ENCODE peak calls at places on chromosomes 3 and 15, in seven cellular contexts. J is colonic mucosa, F is Peyer's patch, G is left ventricle myocardium inferior, D is ovary, A is psoas muscle, Z is heart left ventricle. I is an unnamed sample. For H3K4me1 and H3K9me3, the result is how much of the 10 kb centered on the place peaks cover.

GRCh38 chr3:122415104-122415744 is 638 bp downstream of the WDR5B start:
- DNase-seq in G (no peak), Z (no peak), D (no peak), J (peak), F (no peak), A (peak), I (peak)

GRCh38 chr3:123781571-123782275 is 102.4 kb downstream of the MYLK start:
- DNase-seq in D (no peak), Z (no peak), J (no peak), G (no peak), F (no peak), A (no peak), I (no peak)

GRCh38 chr3:127475975-127476374 is 114.6 kb downstream of the TPRA1 start:
- DNase-seq in F (no peak), G (no peak), J (no peak), Z (no peak), D (no peak), A (no peak), I (no peak)

GRCh38 chr3:61667417-61668213 is 106.2 kb downstream of the PTPRG start:
- DNase-seq in J (no peak), A (no peak), F (no peak), G (no peak), Z (no peak), D (no peak), I (no peak)

GRCh38 chr3:21665444-21665843 is 85.6 kb downstream of the ZNF385D start:
- DNase-seq in A (no peak), J (no peak), G (no peak), F (no peak), D (no peak), Z (no peak), I (no peak)

GRCh38 chr3:169390741-169391300 is 272.7 kb downstream of the MECOM start:
- DNase-seq in D (no peak), A (no peak), J (no peak), G (no peak), Z (no peak), F (no peak), I (no peak)

GRCh38 chr3:73045391-73045790 is 16.1 kb upstream of the EBLN2 start:
- DNase-seq in G (no peak), Z (no peak), J (no peak), F (no peak), A (no peak), D (no peak), I (no peak)

GRCh38 chr3:151219056-151219455 is 16.0 kb upstream of the GPR171 start:
- DNase-seq in Z (no peak), J (no peak), A (no peak), F (no peak), D (no peak), G (no peak), I (no peak)

GRCh38 chr3:32374788-32375595 is 16.7 kb upstream of the CMTM7 start:
- DNase-seq in Z (peak), A (no peak), J (peak), G (no peak), D (no peak), F (no peak), I (peak)

GRCh38 chr3:15974647-15975046 is 176.9 kb upstream of the ANKRD28 start:
- DNase-seq in Z (no peak), A (no peak), D (no peak), F (no peak), G (no peak), J (no peak), I (no peak)

GRCh38 chr3:190378240-190378891 is 9.6 kb upstream of the CLDN16 start:
- DNase-seq in G (no peak), J (no peak), A (peak), F (no peak), D (no peak), Z (no peak), I (no peak)

GRCh38 chr3:18195836-18196235 is 229.3 kb downstream of the SATB1 start:
- DNase-seq in G (no peak), D (no peak), J (no peak), F (no peak), A (no peak), Z (no peak), I (no peak)

GRCh38 chr3:142028174-142028833 is 121.0 kb downstream of the TFDP2 start:
- DNase-seq in A (no peak), D (no peak), Z (peak), G (no peak), F (no peak), J (peak), I (peak)

GRCh38 chr15:72785452-72786243 is 2.1 kb upstream of the ADPGK start:
- DNase-seq in J (no peak), D (no peak), F (no peak), A (peak), G (no peak), Z (no peak), I (no peak)

GRCh38 chr3:124510290-124510689 is 220.0 kb upstream of the UMPS start:
- DNase-seq in A (no peak), G (no peak), J (no peak), F (no peak), D (no peak), Z (no peak), I (no peak)

GRCh38 chr3:81958967-81959625 is 197.7 kb upstream of the GBE1 start:
- DNase-seq in Z (no peak), G (no peak), A (no peak), D (no peak), F (no peak), J (no peak), I (no peak)

GRCh38 chr15:55627730-55628368 is 39.7 kb upstream of the PYGO1 start:
- DNase-seq in G (no peak), F (no peak), A (peak), Z (no peak), J (no peak), D (no peak), I (no peak)

GRCh38 chr15:48871536-48871935 is 6.4 kb upstream of the EID1 start:
- DNase-seq in F (no peak), J (no peak), Z (no peak), D (no peak), G (no peak), A (no peak), I (no peak)

GRCh38 chr3:189720746-189721426 is 89.7 kb downstream of the TP63 start:
- DNase-seq in J (no peak), F (no peak), A (no peak), D (no peak), G (no peak), Z (no peak), I (no peak)

GRCh38 chr3:61311044-61311443 is 59.8 kb upstream of the FHIT start:
- DNase-seq in D (no peak), J (no peak), Z (no peak), G (no peak), A (no peak), F (no peak), I (no peak)

GRCh38 chr3:161349529-161350278 is 21.6 kb downstream of the SPTSSB start:
- DNase-seq in Z (no peak), J (no peak), D (no peak), A (no peak), F (no peak), G (no peak), I (no peak)

GRCh38 chr15:74460903-74461846 is at the start of gene UBL7:
- DNase-seq in D (peak), J (peak), A (peak), G (peak), Z (peak), F (peak), I (peak)
- TF ChIP-seq CTCF in D (no peak), J (no peak), A (no peak), G (peak), Z (no peak), F (peak), I (no peak)

DNA sequence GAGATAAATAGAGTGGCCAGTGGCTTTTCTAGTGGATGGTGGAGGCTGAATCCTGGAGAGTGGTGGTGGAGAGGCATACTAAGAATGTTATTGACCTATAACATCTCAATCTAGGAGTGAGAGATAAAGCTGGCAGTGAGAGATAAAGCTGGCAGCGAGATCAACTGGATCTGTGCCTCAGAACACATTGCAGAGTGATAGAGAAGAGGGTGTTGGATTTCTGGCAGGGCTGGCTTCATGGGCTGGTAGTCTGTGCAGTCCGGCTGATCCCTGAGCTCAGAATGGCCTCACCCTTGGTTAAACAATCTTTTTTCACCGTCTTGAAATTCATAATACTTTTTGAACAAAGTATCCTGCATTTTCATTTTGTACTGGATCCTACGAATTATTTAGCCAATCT is 221.2 kb downstream of the NLGN1 start:
- DNase-seq in J (no peak), Z (peak), F (no peak), A (no peak), G (peak), D (no peak), I (peak)
- H3K4me1 ChIP-seq in J (under half), Z (under half), F (under half), A (under half), G (under half), D (under half), I (under half)

GRCh38 chr15:20344601-20345400 is 196.8 kb downstream of the GOLGA6L6 start:
- DNase-seq in J (no peak), G (no peak), F (peak), D (peak), A (no peak), Z (peak), I (no peak)
- H3K9me3 ChIP-seq in J (under half), G (under half), F (under half), D (under half), A (under half), Z (under half), I (under half)

GRCh38 chr15:57665939-57666338 is 40.6 kb upstream of the POLR2M start:
- DNase-seq in J (no peak), F (no peak), A (no peak), Z (no peak), D (no peak), G (no peak), I (no peak)

GRCh38 chr15:57663262-57663661 is 43.3 kb upstream of the POLR2M start:
- DNase-seq in J (no peak), Z (no peak), D (no peak), F (no peak), G (no peak), A (no peak), I (no peak)

GRCh38 chr15:57665187-57665586 is 41.3 kb upstream of the POLR2M start:
- DNase-seq in D (no peak), Z (no peak), G (no peak), A (no peak), F (no peak), J (no peak), I (no peak)

GRCh38 chr15:57668074-57668473 is 38.4 kb upstream of the POLR2M start:
- DNase-seq in J (no peak), Z (no peak), A (no peak), F (no peak), G (no peak), D (no peak), I (no peak)

GRCh38 chr15:57667171-57667924 is 39.2 kb upstream of the POLR2M start:
- DNase-seq in J (peak), G (no peak), A (no peak), F (no peak), D (no peak), Z (no peak), I (no peak)
- TF ChIP-seq CTCF in J (no peak), G (peak), A (peak), F (no peak), D (no peak), Z (peak), I (peak)

GRCh38 chr15:60395276-60396011 is 2.3 kb downstream of the ANXA2 start:
- DNase-seq in A (no peak), F (no peak), D (no peak), G (no peak), Z (no peak), J (no peak), I (no peak)

GRCh38 chr15:60390931-60391501 is 6.8 kb downstream of the ANXA2 start:
- DNase-seq in G (no peak), J (peak), A (peak), Z (no peak), F (peak), D (no peak), I (peak)

GRCh38 chr15:60391722-60392340 is 6.0 kb downstream of the ANXA2 start:
- DNase-seq in F (no peak), A (no peak), D (no peak), J (no peak), Z (no peak), G (no peak), I (no peak)

GRCh38 chr15:60392601-60392985 is 5.2 kb downstream of the ANXA2 start:
- DNase-seq in F (no peak), D (no peak), Z (no peak), G (no peak), J (no peak), A (no peak), I (no peak)

DNA sequence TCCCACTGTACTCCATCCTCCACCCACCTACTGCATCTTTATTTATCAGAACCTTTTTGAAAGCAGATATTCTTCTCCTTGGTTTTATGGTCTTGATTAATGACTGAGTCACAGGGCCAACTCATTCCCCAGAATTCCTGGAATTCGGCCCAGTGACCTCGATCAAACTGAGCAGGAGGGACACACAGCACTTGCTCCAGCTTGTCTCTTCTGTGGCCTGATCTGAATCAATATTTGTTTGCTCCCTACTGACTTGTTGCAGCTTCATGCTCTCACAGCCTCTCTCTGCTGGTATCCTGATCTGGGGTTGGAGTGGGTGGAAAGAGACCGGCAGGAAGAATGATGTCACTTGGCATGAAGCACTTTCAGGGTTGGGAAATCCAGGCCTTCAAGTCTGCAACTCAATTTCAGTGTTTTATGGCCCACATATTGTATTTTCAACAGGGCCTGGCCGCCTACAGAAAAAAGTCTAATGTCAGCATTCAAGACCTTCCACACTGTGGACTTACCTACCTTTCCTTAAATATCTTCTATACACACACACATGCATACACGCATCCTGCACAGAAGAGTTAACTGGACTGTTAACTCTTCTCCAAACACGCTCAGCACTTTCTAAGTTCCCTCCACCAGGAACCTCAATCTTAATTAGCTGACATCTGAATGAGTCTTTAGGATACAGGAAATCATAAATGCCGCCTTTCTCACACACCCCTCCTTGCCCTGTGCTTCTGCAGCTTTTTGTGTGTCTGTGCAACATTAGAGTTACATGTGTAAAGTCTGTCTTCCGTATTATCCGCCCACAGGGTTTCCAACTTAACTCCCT is 4.6 kb downstream of the ANXA2 start:
- DNase-seq in G (peak), J (peak), A (peak), Z (peak), D (peak), F (peak), I (no peak)
- H3K4me1 ChIP-seq in G (half or more), J (under half), A (half or more), Z (half or more), D (under half), F (under half), I (half or more)

GRCh38 chr3:175526609-175527280 is 667.6 kb downstream of the NAALADL2 start:
- DNase-seq in F (no peak), J (no peak), Z (no peak), D (no peak), G (no peak), A (no peak), I (no peak)
- H3K9me3 ChIP-seq in F (under half), J (under half), Z (under half), D (under half), G (under half), A (under half), I (under half)

DNA sequence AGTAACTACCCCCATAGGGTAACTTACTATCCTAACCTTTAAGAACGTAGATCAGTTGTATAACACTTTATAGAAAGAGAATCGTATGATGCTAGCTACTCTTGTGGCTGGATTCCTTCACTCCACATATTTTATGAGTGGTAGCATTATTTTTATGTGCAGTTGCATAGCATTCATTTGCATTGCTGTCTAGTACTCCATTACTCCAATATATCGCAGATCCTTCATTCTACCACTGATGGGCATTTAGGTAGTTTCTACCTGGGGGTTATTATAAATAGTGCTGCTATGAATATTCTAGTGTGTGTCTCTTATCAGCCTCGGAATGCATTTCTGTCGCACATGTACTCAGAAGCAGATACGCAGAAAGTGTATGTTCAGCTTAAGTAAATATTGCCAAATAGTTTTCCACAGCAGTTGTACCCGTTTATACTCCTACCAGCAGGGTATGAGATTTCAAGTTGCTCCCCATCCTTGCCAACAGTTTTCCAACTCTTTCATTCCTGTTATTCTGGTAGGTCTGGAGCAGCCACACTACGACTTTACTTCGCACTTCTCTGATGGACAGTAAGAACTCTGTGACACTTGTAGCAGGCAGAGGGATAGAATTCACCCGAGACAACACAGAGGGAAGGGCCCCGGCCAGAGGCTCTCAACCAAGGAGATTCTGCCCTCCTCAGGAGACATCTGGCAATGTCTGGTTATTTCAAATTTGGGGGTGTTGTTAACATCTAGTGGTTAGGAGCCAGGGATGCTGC is 9.8 kb upstream of the VGLL4 start:
- DNase-seq in D (no peak), A (no peak), G (no peak), J (no peak), Z (no peak), F (no peak), I (no peak)
- TF ChIP-seq CTCF in D (no peak), A (peak), G (no peak), J (no peak), Z (no peak), F (no peak), I (no peak)

GRCh38 chr15:39629376-39629775 is 48.5 kb downstream of the THBS1 start:
- DNase-seq in G (no peak), F (peak), Z (no peak), J (peak), D (no peak), A (no peak), I (no peak)

GRCh38 chr15:39629906-39630305 is 49.0 kb downstream of the THBS1 start:
- DNase-seq in Z (no peak), J (no peak), A (no peak), F (no peak), D (no peak), G (no peak), I (no peak)

GRCh38 chr15:39627456-39628130 is 46.7 kb downstream of the THBS1 start:
- DNase-seq in G (no peak), F (no peak), D (no peak), J (no peak), A (no peak), Z (no peak), I (no peak)

GRCh38 chr15:39628131-39628482 is 47.2 kb downstream of the THBS1 start:
- DNase-seq in Z (peak), D (no peak), J (no peak), A (no peak), G (no peak), F (no peak), I (peak)

GRCh38 chr15:39628821-39629220 is 47.9 kb downstream of the THBS1 start:
- DNase-seq in G (no peak), J (no peak), F (no peak), Z (no peak), D (no peak), A (no peak), I (no peak)
- H3K4me1 ChIP-seq in G (half or more), J (under half), F (under half), Z (under half), D (under half), A (under half), I (under half)

I was measured in heart right ventricle.